ENCODE peak calls at places on chromosome 4, in six cellular contexts. Y, J, T, X, W and V are unnamed samples.
A peak's percentile ranks its signal among the peaks of the same experiment; 100 is the strongest.

GRCh38 chr4:183348706-183349659 is 26.8 kb upstream of the CLDN24 start:
- DNase-seq in Y (no peak), J (peak; percentile 12), T (no peak), X (no peak), W (no peak), V (no peak)

GRCh38 chr4:182190306-182190705 is 52.9 kb upstream of the TENM3 start:
- DNase-seq in Y (no peak), J (no peak), T (no peak), X (no peak), W (no peak), V (no peak)

GRCh38 chr4:159278399-159278798 is 175.5 kb downstream of the RAPGEF2 start:
- DNase-seq in Y (no peak), J (no peak), T (no peak), X (no peak), W (no peak), V (no peak)

GRCh38 chr4:123477804-123478209 is 81.2 kb downstream of the SPRY1 start:
- DNase-seq in Y (no peak), J (no peak), T (peak; percentile 15), X (peak; percentile 24), W (peak; percentile 36), V (no peak)

GRCh38 chr4:57119054-57119651 is 9.0 kb upstream of the IGFBP7 start:
- DNase-seq in Y (no peak), J (no peak), T (no peak), X (no peak), W (no peak), V (no peak)

GRCh38 chr4:86498560-86499166 is 95.5 kb upstream of the PTPN13 start:
- DNase-seq in Y (peak; percentile 43), J (no peak), T (no peak), X (no peak), W (peak; percentile 13), V (peak; percentile 7)

GRCh38 chr4:40520533-40520932 is 109.1 kb downstream of the RBM47 start:
- DNase-seq in Y (no peak), J (no peak), T (no peak), X (no peak), W (no peak), V (no peak)

GRCh38 chr4:165462009-165462408 is 83.2 kb downstream of the CPE start:
- DNase-seq in Y (no peak), J (no peak), T (no peak), X (no peak), W (no peak), V (no peak)

GRCh38 chr4:56078866-56079265 is 130.1 kb downstream of the CEP135 start:
- DNase-seq in Y (no peak), J (no peak), T (no peak), X (no peak), W (no peak), V (no peak)

GRCh38 chr4:15349426-15349825 is 78.4 kb upstream of the C1QTNF7 start:
- DNase-seq in Y (no peak), J (no peak), T (no peak), X (no peak), W (no peak), V (no peak)

GRCh38 chr4:4651811-4652609 is 110.2 kb upstream of the STX18 start:
- DNase-seq in Y (no peak), J (no peak), T (no peak), X (no peak), W (no peak), V (no peak)

GRCh38 chr4:850323-850945 is 24.5 kb upstream of the CPLX1 start:
- DNase-seq in Y (no peak), J (no peak), T (no peak), X (no peak), W (no peak), V (no peak)

GRCh38 chr4:153555730-153556440 is 89.7 kb downstream of the TMEM131L start:
- DNase-seq in Y (peak; percentile 59), J (no peak), T (no peak), X (no peak), W (no peak), V (no peak)

GRCh38 chr4:11216520-11216919 is 212.2 kb downstream of the HS3ST1 start:
- DNase-seq in Y (no peak), J (no peak), T (no peak), X (no peak), W (no peak), V (no peak)

GRCh38 chr4:52655505-52655904 is 3.6 kb downstream of the USP46 start:
- DNase-seq in Y (no peak), J (no peak), T (no peak), X (no peak), W (no peak), V (no peak)

GRCh38 chr4:40548256-40548655 is 81.4 kb downstream of the RBM47 start:
- DNase-seq in Y (no peak), J (no peak), T (no peak), X (no peak), W (no peak), V (no peak)